ENCODE peak calls at places on chromosome 15, in four cellular contexts. F is prostate gland, N is stomach, G is breast epithelium. Z is an unnamed sample. For H3K4me1, the result is how much of the 10 kb centered on the place peaks cover.

GRCh38 chr15:92930061-92930460 is 29.9 kb downstream of the CHD2 start:
- DNase-seq in F (no peak), N (no peak), G (no peak), Z (no peak)

GRCh38 chr15:88605507-88606436 is 15.4 kb upstream of the AEN start:
- DNase-seq in F (no peak), N (peak), G (no peak), Z (no peak)

GRCh38 chr15:89358435-89358754 is 23.8 kb upstream of the POLG start:
- DNase-seq in F (no peak), N (no peak), G (no peak), Z (no peak)

GRCh38 chr15:40829155-40829554 is 647 bp upstream of the PPP1R14D start:
- DNase-seq in F (no peak), N (no peak), G (peak), Z (no peak)

GRCh38 chr15:67902579-67902979 is 62.7 kb upstream of the RNU6-1 start:
- DNase-seq in F (no peak), N (no peak), G (no peak), Z (no peak)

GRCh38 chr15:82146990-82147461 is 101.2 kb upstream of the MEX3B start:
- DNase-seq in F (no peak), N (no peak), G (no peak), Z (no peak)

GRCh38 chr15:61992518-61992917 is 67.7 kb downstream of the VPS13C start:
- DNase-seq in F (no peak), N (no peak), G (no peak), Z (no peak)

GRCh38 chr15:26635105-26635504 is 137.8 kb downstream of the GABRB3 start:
- DNase-seq in F (no peak), N (no peak), G (no peak), Z (no peak)

GRCh38 chr15:100878601-100879000 is 1.0 kb upstream of the ALDH1A3 start:
- DNase-seq in F (no peak), N (no peak), G (no peak), Z (no peak)

GRCh38 chr15:87369269-87369668 is 887.3 kb downstream of the NTRK3 start:
- DNase-seq in F (no peak), N (no peak), G (no peak), Z (no peak)

GRCh38 chr15:39578851-39579486 is 1.9 kb upstream of the THBS1 start:
- DNase-seq in F (no peak), N (no peak), G (no peak), Z (peak)

GRCh38 chr15:39885099-39885777 is 34.8 kb downstream of the GPR176 start:
- DNase-seq in F (no peak), N (no peak), G (no peak), Z (no peak)

GRCh38 chr15:38652998-38653397 is 88.4 kb upstream of the RASGRP1 start:
- DNase-seq in F (no peak), N (no peak), G (no peak), Z (no peak)

GRCh38 chr15:77865106-77865630 is 212.3 kb downstream of the TBC1D2B start:
- DNase-seq in F (no peak), N (no peak), G (no peak), Z (peak)

GRCh38 chr15:96542130-96542770 is 211.8 kb downstream of the NR2F2 start:
- DNase-seq in F (no peak), N (no peak), G (no peak), Z (no peak)

GRCh38 chr15:81113204-81113657 is 20.8 kb upstream of the CFAP161 start:
- DNase-seq in F (peak), N (no peak), G (no peak), Z (no peak)

GRCh38 chr15:56929389-56929788 is 10.9 kb downstream of the TCF12 start:
- DNase-seq in F (no peak), N (no peak), G (no peak), Z (no peak)

GRCh38 chr15:77974098-77974414 is 103.5 kb downstream of the TBC1D2B start:
- DNase-seq in F (no peak), N (peak), G (peak), Z (peak)

GRCh38 chr15:88337993-88338392 is 81.5 kb upstream of the NTRK3 start:
- DNase-seq in F (no peak), N (no peak), G (no peak), Z (no peak)

GRCh38 chr15:40103864-40104271 is 4.8 kb downstream of the BMF start:
- DNase-seq in F (no peak), N (no peak), G (no peak), Z (no peak)

GRCh38 chr15:71880276-71880675 is 69.9 kb downstream of the NR2E3 start:
- DNase-seq in F (no peak), N (no peak), G (no peak), Z (no peak)

GRCh38 chr15:40034186-40034946 is 4.6 kb downstream of the SRP14 start:
- DNase-seq in F (no peak), N (no peak), G (no peak), Z (no peak)

GRCh38 chr15:59484399-59484798 is 46.4 kb downstream of the FAM81A start:
- DNase-seq in F (no peak), N (no peak), G (no peak), Z (no peak)

GRCh38 chr15:31294067-31294466 is 32.6 kb upstream of the KLF13 start:
- DNase-seq in F (no peak), N (peak), G (peak), Z (no peak)

GRCh38 chr15:31293655-31294054 is 33.0 kb upstream of the KLF13 start:
- DNase-seq in F (no peak), N (no peak), G (no peak), Z (no peak)

GRCh38 chr15:31296304-31297220 is 30.1 kb upstream of the KLF13 start:
- DNase-seq in F (peak), N (peak), G (peak), Z (peak)

GRCh38 chr15:31297221-31297879 is 29.3 kb upstream of the KLF13 start:
- DNase-seq in F (peak), N (no peak), G (peak), Z (peak)

GRCh38 chr15:31295660-31296059 is 31.0 kb upstream of the KLF13 start:
- DNase-seq in F (peak), N (peak), G (peak), Z (peak)
- H3K4me1 ChIP-seq in F (under half), N (under half), G (under half), Z (under half)

DNA sequence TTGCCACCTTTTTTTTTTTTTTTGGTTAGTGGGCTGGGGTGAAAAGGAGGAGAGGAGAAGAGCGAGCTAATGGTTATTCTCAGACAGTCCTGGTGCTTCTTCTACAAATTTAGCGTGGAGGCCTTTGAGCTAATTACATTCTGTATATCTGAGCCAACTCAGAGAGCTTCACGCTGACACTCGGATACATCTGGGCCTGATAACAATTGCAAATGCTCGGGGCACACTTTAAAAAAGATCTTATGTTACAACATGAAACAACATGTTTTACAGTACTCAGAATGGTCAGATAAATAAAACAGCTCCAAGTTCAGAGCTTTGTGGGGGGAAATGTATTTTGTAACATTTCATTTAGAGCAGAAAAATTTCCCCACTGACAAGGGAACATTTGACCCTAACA is 966.9 kb upstream of the NR2F2 start:
- DNase-seq in F (no peak), N (no peak), G (no peak), Z (no peak)
- TF ChIP-seq POLR2AphosphoS5 in F (no peak), N (no peak), G (no peak), Z (no peak)

GRCh38 chr15:76334438-76335004 is 2.1 kb upstream of the ISL2 start:
- DNase-seq in F (no peak), N (no peak), G (no peak), Z (no peak)

GRCh38 chr15:76336254-76337046 is at the start of gene ISL2:
- DNase-seq in F (peak), N (peak), G (no peak), Z (peak)

GRCh38 chr15:76337047-76337738 is 620 bp downstream of the ISL2 start:
- DNase-seq in F (no peak), N (no peak), G (no peak), Z (no peak)

GRCh38 chr15:76335129-76335850 is 1.3 kb upstream of the ISL2 start:
- DNase-seq in F (no peak), N (no peak), G (no peak), Z (peak)

GRCh38 chr15:76335851-76336253 is 721 bp upstream of the ISL2 start:
- DNase-seq in F (no peak), N (no peak), G (no peak), Z (no peak)
- TF ChIP-seq POLR2A in F (no peak), N (no peak), G (no peak), Z (no peak)

DNA sequence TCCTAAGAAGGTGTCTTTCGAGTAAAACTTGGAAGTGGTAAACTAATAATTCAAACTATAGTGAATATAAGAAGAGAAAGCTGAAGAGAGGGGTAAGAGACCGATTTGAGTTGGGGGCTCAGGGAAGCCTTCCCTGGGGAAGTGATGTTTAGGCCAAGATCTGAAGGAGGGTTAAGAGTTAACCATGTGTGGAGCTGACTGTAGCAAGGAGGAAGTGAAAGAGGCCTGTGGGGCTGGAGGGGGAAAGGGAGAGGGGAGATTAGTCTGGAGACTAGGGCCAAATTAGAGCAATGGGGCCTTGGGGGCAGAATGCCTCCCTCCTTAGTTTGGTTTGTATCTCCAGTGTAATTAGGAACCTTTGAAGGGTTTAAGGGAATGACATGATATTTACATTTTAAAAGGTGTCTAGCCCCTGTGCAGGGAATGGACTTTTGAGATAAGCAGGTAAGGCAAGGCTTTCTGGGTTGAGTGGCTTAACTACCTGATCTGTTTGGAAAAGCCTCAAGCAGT is 2.2 kb downstream of the ZNF592 start:
- DNase-seq in F (no peak), N (no peak), G (no peak), Z (no peak)
- H3K4me1 ChIP-seq in F (under half), N (half or more), G (under half), Z (under half)